ENCODE peak calls at places on chromosomes 3 and 15, in eight cellular contexts. H is AG04450; Z is CD4-positive, CD25-positive, alpha-beta regulatory T cell; O is SJSA1; F is right cardiac atrium; A is prostate gland; R is GM12878; B is neural progenitor cell. M is an unnamed sample. For H3K9me3, the result is how much of the 10 kb centered on the place peaks cover.

GRCh38 chr3:127226451-127226850 is 33.5 kb downstream of the PRR23E start:
- DNase-seq in A (no peak), O (no peak), R (no peak), B (no peak), H (no peak), Z (no peak), F (no peak), M (no peak)

GRCh38 chr3:134904333-134904771 is 109.3 kb downstream of the EPHB1 start:
- DNase-seq in O (no peak), Z (no peak), H (no peak), B (no peak), F (no peak), R (peak), A (no peak), M (no peak)

GRCh38 chr15:65110676-65111292 is 4.2 kb downstream of the UBAP1L start:
- DNase-seq in R (no peak), F (peak), O (peak), Z (no peak), H (peak), A (no peak), B (peak), M (no peak)

GRCh38 chr3:40477671-40478070 is 749 bp downstream of the ZNF619 start:
- DNase-seq in O (no peak), R (no peak), H (no peak), B (no peak), A (no peak), Z (no peak), F (no peak), M (peak)

GRCh38 chr3:30648670-30649357 is 42.4 kb downstream of the TGFBR2 start:
- DNase-seq in R (no peak), F (peak), H (no peak), B (no peak), O (no peak), Z (no peak), A (no peak), M (no peak)

GRCh38 chr3:129575233-129575986 is 31.1 kb downstream of the PLXND1 start:
- DNase-seq in H (no peak), F (no peak), Z (no peak), A (no peak), O (no peak), B (no peak), R (no peak), M (no peak)

GRCh38 chr15:66698971-66699370 is 3.1 kb upstream of the SMAD6 start:
- DNase-seq in R (no peak), H (no peak), B (peak), F (peak), O (no peak), Z (no peak), A (no peak), M (no peak)

GRCh38 chr3:69770219-69770618 is 31.0 kb downstream of the MITF start:
- DNase-seq in A (no peak), R (no peak), B (no peak), H (no peak), F (no peak), O (no peak), Z (no peak), M (no peak)

GRCh38 chr3:105691633-105692032 is 177.2 kb downstream of the CBLB start:
- DNase-seq in H (no peak), B (no peak), A (no peak), O (no peak), F (no peak), R (no peak), Z (no peak), M (no peak)

GRCh38 chr3:141384575-141384974 is 16.3 kb downstream of the ZBTB38 start:
- DNase-seq in O (no peak), R (no peak), B (no peak), Z (no peak), A (no peak), F (no peak), H (no peak), M (no peak)

GRCh38 chr3:31184257-31185003 is 290.0 kb upstream of the GADL1 start:
- DNase-seq in H (no peak), B (no peak), Z (no peak), A (no peak), F (no peak), R (no peak), O (no peak), M (peak)

GRCh38 chr3:101725192-101725889 is 927 bp downstream of the CEP97 start:
- DNase-seq in H (no peak), F (peak), Z (peak), B (peak), R (no peak), A (peak), O (no peak), M (no peak)

GRCh38 chr3:157263027-157263426 is 103.1 kb upstream of the CCNL1 start:
- DNase-seq in Z (no peak), R (no peak), B (no peak), F (no peak), O (no peak), A (no peak), H (no peak), M (no peak)

GRCh38 chr3:71074416-71074815 is 509.1 kb downstream of the FOXP1 start:
- DNase-seq in O (no peak), B (no peak), H (no peak), Z (no peak), A (no peak), F (no peak), R (no peak), M (peak)

GRCh38 chr15:42547926-42548257 is 701 bp downstream of the LRRC57 start:
- DNase-seq in R (no peak), O (no peak), H (no peak), A (no peak), Z (no peak), B (no peak), F (no peak), M (peak)

GRCh38 chr3:40267940-40268707 is 41.4 kb upstream of the EIF1B start:
- DNase-seq in H (no peak), A (no peak), O (no peak), B (no peak), Z (no peak), R (no peak), F (no peak), M (no peak)

GRCh38 chr3:170670504-170670903 is 84.6 kb upstream of the SLC7A14 start:
- DNase-seq in R (no peak), H (no peak), O (no peak), B (no peak), Z (no peak), F (no peak), A (no peak), M (peak)

GRCh38 chr3:113043686-113044085 is 52.9 kb downstream of the GTPBP8 start:
- DNase-seq in B (no peak), A (no peak), O (no peak), H (no peak), F (no peak), Z (no peak), R (no peak), M (no peak)

GRCh38 chr3:81308296-81308695 is 453.1 kb downstream of the GBE1 start:
- DNase-seq in B (no peak), A (no peak), O (no peak), F (no peak), R (no peak), H (no peak), Z (no peak), M (no peak)

GRCh38 chr3:177057768-177058167 is 139.5 kb downstream of the TBL1XR1 start:
- DNase-seq in F (no peak), A (no peak), Z (peak), O (no peak), H (no peak), R (peak), B (no peak), M (no peak)

GRCh38 chr3:146655333-146655996 is 50.3 kb upstream of the PLSCR5 start:
- DNase-seq in F (no peak), Z (no peak), A (no peak), O (no peak), B (no peak), H (no peak), R (no peak), M (no peak)

GRCh38 chr3:106560451-106560966 is 691.7 kb upstream of the CBLB start:
- DNase-seq in R (no peak), A (no peak), Z (no peak), H (no peak), F (no peak), O (no peak), B (no peak), M (peak)

GRCh38 chr3:195143221-195143620 is 127.7 kb downstream of the XXYLT1 start:
- DNase-seq in A (no peak), F (no peak), R (no peak), Z (no peak), B (no peak), H (no peak), O (no peak), M (no peak)

GRCh38 chr3:13619661-13620230 is 70.8 kb downstream of the FBLN2 start:
- DNase-seq in H (no peak), O (no peak), F (no peak), Z (no peak), A (no peak), B (no peak), R (no peak), M (peak)

GRCh38 chr3:138949002-138949418 is 2.0 kb downstream of the FOXL2NB start:
- DNase-seq in A (no peak), H (no peak), O (no peak), R (no peak), B (peak), F (no peak), Z (no peak), M (no peak)

GRCh38 chr3:65895084-65895483 is 143.6 kb downstream of the MAGI1 start:
- DNase-seq in B (no peak), O (no peak), H (no peak), R (no peak), A (no peak), Z (no peak), F (no peak), M (no peak)

GRCh38 chr15:22265056-22265945 is 185.0 kb downstream of the OR4M2 start:
- DNase-seq in O (no peak), Z (no peak), F (no peak), A (no peak), H (no peak), R (no peak), B (no peak), M (no peak)

GRCh38 chr3:171306631-171307030 is 153.6 kb downstream of the TNIK start:
- DNase-seq in R (no peak), O (peak), H (peak), B (no peak), A (peak), F (peak), Z (no peak), M (peak)

GRCh38 chr3:120052685-120053084 is 41.6 kb downstream of the GSK3B start:
- DNase-seq in Z (no peak), O (no peak), R (no peak), B (no peak), F (no peak), A (no peak), H (no peak), M (peak)

GRCh38 chr3:127803619-127804018 is 18.7 kb downstream of the MGLL start:
- DNase-seq in A (no peak), O (peak), R (no peak), B (no peak), F (no peak), Z (no peak), H (peak), M (peak)

GRCh38 chr3:82643948-82644347 is 882.5 kb upstream of the GBE1 start:
- DNase-seq in R (no peak), F (no peak), A (no peak), O (no peak), B (peak), Z (no peak), H (no peak), M (no peak)

GRCh38 chr15:85312925-85313324 is 67.5 kb upstream of the AKAP13 start:
- DNase-seq in R (no peak), F (no peak), Z (no peak), O (peak), B (no peak), H (no peak), A (no peak), M (peak)

GRCh38 chr15:40308844-40309189 is 1.1 kb upstream of the PLCB2 start:
- DNase-seq in A (no peak), R (no peak), F (peak), B (no peak), Z (no peak), H (no peak), O (peak), M (no peak)

GRCh38 chr3:37700849-37701248 is 160.8 kb upstream of the CTDSPL start:
- DNase-seq in A (no peak), R (no peak), F (no peak), H (no peak), O (no peak), Z (no peak), B (no peak), M (no peak)

GRCh38 chr3:98108162-98108561 is 21.2 kb downstream of the OR5AC2 start:
- DNase-seq in B (no peak), A (no peak), R (no peak), O (no peak), Z (no peak), F (no peak), H (no peak), M (no peak)

GRCh38 chr3:98109789-98110188 is 20.7 kb upstream of the OR5H1 start:
- DNase-seq in H (no peak), B (no peak), O (no peak), F (no peak), A (no peak), Z (no peak), R (no peak), M (no peak)

GRCh38 chr3:98114264-98114663 is 16.3 kb upstream of the OR5H1 start:
- DNase-seq in H (no peak), F (no peak), Z (no peak), A (no peak), R (no peak), B (no peak), O (no peak), M (no peak)

GRCh38 chr3:98115717-98116116 is 14.8 kb upstream of the OR5H1 start:
- DNase-seq in R (no peak), A (no peak), Z (no peak), B (no peak), O (no peak), H (no peak), F (no peak), M (no peak)

DNA sequence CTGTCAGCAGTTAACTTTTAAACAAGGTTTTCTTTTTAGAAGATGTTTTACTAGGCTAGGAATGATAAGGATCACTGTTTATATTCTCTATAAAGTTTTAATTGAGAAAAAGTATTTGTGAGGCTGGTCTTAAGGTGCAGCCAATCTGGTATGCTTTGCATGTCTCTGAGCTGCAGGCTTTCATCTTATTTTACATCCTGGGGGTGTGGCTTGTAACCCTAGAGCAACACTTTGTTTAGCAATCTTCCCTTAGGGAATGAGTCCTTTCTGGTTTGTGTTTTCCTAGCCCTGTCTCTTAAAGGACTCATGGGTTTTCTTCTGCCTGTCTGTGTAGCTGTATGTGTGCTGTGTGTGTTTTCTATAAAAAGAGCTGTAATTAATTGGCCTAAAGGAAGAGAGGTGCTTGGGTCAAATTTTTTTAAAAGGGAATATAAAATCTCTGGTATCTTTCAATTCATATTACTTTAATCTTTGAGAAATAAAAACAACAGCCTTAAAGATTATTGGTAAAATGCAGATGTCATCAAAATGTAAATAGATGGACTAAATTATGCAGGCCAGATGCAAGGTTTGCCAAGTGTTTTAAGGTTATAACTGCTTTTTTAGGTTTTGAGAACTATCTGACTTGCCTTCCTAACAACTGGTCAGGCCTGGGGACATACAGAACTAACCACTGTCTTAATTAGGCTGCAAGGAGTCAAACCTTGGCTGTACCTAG is 20.2 kb upstream of the OR5H1 start:
- DNase-seq in R (no peak), Z (no peak), A (peak), B (peak), O (no peak), F (no peak), H (no peak), M (no peak)
- H3K9me3 ChIP-seq in R (under half), Z (under half), A (under half), B (under half), O (under half), F (under half), H (under half), M (under half)

DNA sequence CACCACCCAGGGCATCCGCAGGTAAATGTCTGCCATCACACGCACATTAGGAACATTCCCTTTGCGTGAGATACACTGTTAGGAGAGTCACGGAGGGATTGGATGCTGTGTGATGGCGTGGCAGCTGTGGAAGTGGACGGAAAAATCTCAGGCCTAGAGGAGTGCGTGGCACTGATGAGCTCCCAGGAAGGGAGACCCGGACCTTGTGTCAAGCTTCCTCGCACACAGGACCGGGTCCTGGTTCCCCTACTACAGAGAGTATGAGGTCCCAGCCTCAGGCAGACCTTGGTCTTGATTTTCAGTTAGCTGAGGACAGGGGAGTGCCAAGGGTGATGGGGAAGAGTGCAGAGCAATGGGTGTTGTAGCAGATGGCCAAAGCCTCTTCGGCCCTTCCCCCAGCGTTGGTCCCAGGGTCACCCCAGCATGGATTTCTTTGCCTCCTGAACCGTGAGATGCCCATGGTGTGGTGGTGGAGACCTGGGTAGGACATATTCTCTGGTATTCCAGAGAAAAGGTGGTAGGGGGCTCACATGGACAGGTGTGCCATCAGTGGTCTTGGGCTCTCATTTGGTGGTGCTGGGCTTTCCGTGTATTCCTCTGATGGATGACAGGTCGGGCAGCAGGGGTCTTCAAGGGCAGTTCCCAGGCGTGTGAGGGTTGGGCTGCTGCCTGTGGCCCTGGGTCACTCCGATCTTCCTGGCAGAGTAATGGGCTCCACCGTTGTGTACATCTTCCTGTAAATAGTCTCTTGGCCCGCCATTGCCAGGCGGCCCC is 105.1 kb downstream of the SNRPN start:
- DNase-seq in O (peak), R (no peak), B (no peak), Z (no peak), A (no peak), H (no peak), F (no peak), M (peak)
- H3K9me3 ChIP-seq in O (half or more), R (half or more), B (under half), Z (half or more), A (under half), H (half or more), F (half or more), M (half or more)

DNA sequence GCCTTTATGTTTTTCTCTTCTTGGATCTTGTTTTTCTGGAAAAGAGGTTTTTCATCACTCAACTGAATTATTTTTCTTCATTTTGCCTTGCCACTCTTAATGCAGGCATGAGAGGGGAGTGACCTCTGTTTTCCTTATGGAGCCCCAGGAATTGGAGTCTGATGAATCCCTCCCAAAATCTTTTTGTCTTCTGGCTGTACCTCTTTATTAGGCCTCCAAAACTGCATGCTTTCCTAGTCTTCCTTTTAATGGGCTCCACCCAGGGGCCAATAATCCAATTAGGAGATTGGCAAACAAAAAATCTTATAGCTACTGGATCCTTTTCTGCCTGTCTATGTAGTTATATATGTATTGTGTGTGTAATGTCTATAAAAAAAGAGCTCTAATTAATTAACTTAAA is 192.4 kb upstream of the PEX5L start:
- DNase-seq in Z (no peak), B (peak), R (no peak), A (no peak), F (no peak), O (no peak), H (no peak), M (no peak)
- H3K9me3 ChIP-seq in Z (under half), B (under half), R (under half), A (under half), F (under half), O (under half), H (under half), M (under half)

GRCh38 chr15:19973718-19974117 is 567.9 kb downstream of the GOLGA6L6 start:
- DNase-seq in F (no peak), O (no peak), B (no peak), R (no peak), H (no peak), Z (no peak), A (no peak), M (no peak)
- H3K9me3 ChIP-seq in F (under half), O (under half), B (under half), R (under half), H (under half), Z (under half), A (under half), M (under half)

GRCh38 chr15:20344601-20345400 is 196.8 kb downstream of the GOLGA6L6 start:
- DNase-seq in H (no peak), A (no peak), R (no peak), F (peak), B (no peak), O (no peak), Z (no peak), M (peak)
- H3K9me3 ChIP-seq in H (half or more), A (under half), R (under half), F (under half), B (under half), O (under half), Z (under half), M (under half)

GRCh38 chr15:23570466-23570865 is 5.0 kb downstream of the MKRN3 start:
- DNase-seq in A (no peak), F (no peak), R (no peak), O (no peak), B (peak), Z (no peak), H (no peak), M (no peak)
- H3K9me3 ChIP-seq in A (under half), F (under half), R (under half), O (under half), B (under half), Z (under half), H (under half), M (under half)

DNA sequence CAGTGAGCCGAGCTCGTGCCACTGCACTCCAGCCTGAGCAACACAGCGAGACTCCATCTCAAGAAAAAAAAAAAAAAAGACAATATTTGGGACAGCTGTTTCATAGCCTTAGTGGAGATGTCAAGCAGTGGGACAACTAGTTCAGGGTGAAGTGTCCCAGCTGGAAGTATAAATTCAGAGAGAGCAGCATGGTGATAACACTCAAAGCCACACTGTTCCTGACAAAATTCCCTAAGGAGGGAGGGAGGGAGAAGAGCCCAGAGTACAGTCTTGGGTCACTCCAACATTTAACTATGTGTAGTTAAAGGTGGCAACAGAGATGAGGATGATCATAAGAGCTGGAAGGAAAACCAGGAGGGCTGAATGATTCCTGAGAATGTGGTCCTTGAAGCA is 21.1 kb upstream of the IP6K2 start:
- DNase-seq in B (no peak), F (no peak), O (no peak), A (no peak), R (no peak), H (no peak), Z (no peak), M (no peak)
- H3K9me3 ChIP-seq in B (under half), F (under half), O (under half), A (under half), R (under half), H (under half), Z (under half), M (under half)